ENCODE peak calls at places on chromosomes 12 and 14, in four cellular contexts. One of them, this sample, is unnamed.

GRCh38 chr12:116529048-116529447 is 30.1 kb upstream of the MAP1LC3B2 start:
- DNase-seq in fibroblast of gingiva: peak; percentile 23
- DNase-seq in cerebellum: no peak
- DNase-seq in fibroblast of pulmonary artery: no peak
- DNase-seq in this sample: peak; percentile 91

GRCh38 chr12:124332068-124332672 is 37.3 kb downstream of the RFLNA start:
- DNase-seq in fibroblast of gingiva: no peak
- DNase-seq in cerebellum: no peak
- DNase-seq in fibroblast of pulmonary artery: no peak
- DNase-seq in this sample: no peak

GRCh38 chr12:54172102-54172630 is 16.6 kb downstream of the SMUG1 start:
- DNase-seq in fibroblast of gingiva: no peak
- DNase-seq in cerebellum: no peak
- DNase-seq in fibroblast of pulmonary artery: no peak
- DNase-seq in this sample: no peak

GRCh38 chr14:103072595-103073366 is 11.2 kb upstream of the LBHD2 start:
- DNase-seq in fibroblast of gingiva: no peak
- DNase-seq in cerebellum: no peak
- DNase-seq in fibroblast of pulmonary artery: no peak
- DNase-seq in this sample: no peak

GRCh38 chr14:60648934-60649814 is at the start of gene SIX1:
- DNase-seq in fibroblast of gingiva: peak; percentile 96
- DNase-seq in cerebellum: peak; percentile 55
- DNase-seq in fibroblast of pulmonary artery: peak; percentile 86
- DNase-seq in this sample: peak; percentile 84

GRCh38 chr14:104423715-104424405 is 155.7 kb upstream of the C14orf180 start:
- DNase-seq in fibroblast of gingiva: no peak
- DNase-seq in cerebellum: no peak
- DNase-seq in fibroblast of pulmonary artery: no peak
- DNase-seq in this sample: no peak

GRCh38 chr12:13146539-13146938 is 43.1 kb upstream of the GSG1 start:
- DNase-seq in fibroblast of gingiva: peak; percentile 92
- DNase-seq in cerebellum: no peak
- DNase-seq in fibroblast of pulmonary artery: no peak
- DNase-seq in this sample: no peak

GRCh38 chr12:59005195-59005961 is 85.1 kb upstream of the LRIG3 start:
- DNase-seq in fibroblast of gingiva: peak; percentile 93
- DNase-seq in cerebellum: no peak
- DNase-seq in fibroblast of pulmonary artery: peak; percentile 4
- DNase-seq in this sample: peak; percentile 6

GRCh38 chr14:41899416-41899815 is 292.7 kb downstream of the LRFN5 start:
- DNase-seq in fibroblast of gingiva: no peak
- DNase-seq in cerebellum: no peak
- DNase-seq in fibroblast of pulmonary artery: peak; percentile 23
- DNase-seq in this sample: peak; percentile 23

GRCh38 chr12:100959481-100959880 is 164.9 kb downstream of the ANO4 start:
- DNase-seq in fibroblast of gingiva: peak; percentile 7
- DNase-seq in cerebellum: no peak
- DNase-seq in fibroblast of pulmonary artery: peak; percentile 82
- DNase-seq in this sample: peak; percentile 86

GRCh38 chr12:120115692-120116442 is 686 bp downstream of the RAB35 start:
- DNase-seq in fibroblast of gingiva: peak; percentile 21
- DNase-seq in cerebellum: no peak
- DNase-seq in fibroblast of pulmonary artery: peak; percentile 47
- DNase-seq in this sample: no peak

GRCh38 chr14:65260786-65261185 is 151.7 kb upstream of the FUT8 start:
- DNase-seq in fibroblast of gingiva: peak; percentile 84
- DNase-seq in cerebellum: no peak
- DNase-seq in fibroblast of pulmonary artery: no peak
- DNase-seq in this sample: peak; percentile 70

GRCh38 chr12:95545303-95545702 is 6.0 kb downstream of the USP44 start:
- DNase-seq in fibroblast of gingiva: no peak
- DNase-seq in cerebellum: no peak
- DNase-seq in fibroblast of pulmonary artery: no peak
- DNase-seq in this sample: no peak

GRCh38 chr12:96136129-96136528 is 58.0 kb upstream of the ELK3 start:
- DNase-seq in fibroblast of gingiva: no peak
- DNase-seq in cerebellum: no peak
- DNase-seq in fibroblast of pulmonary artery: peak; percentile 69
- DNase-seq in this sample: peak; percentile 91

GRCh38 chr12:108804361-108804949 is 52.9 kb downstream of the SSH1 start:
- DNase-seq in fibroblast of gingiva: peak; percentile 94
- DNase-seq in cerebellum: no peak
- DNase-seq in fibroblast of pulmonary artery: peak; percentile 95
- DNase-seq in this sample: peak; percentile 92

GRCh38 chr14:52596861-52597260 is 44.2 kb downstream of the GPR137C start:
- DNase-seq in fibroblast of gingiva: no peak
- DNase-seq in cerebellum: no peak
- DNase-seq in fibroblast of pulmonary artery: no peak
- DNase-seq in this sample: peak; percentile 13

GRCh38 chr12:100752841-100753240 is 41.7 kb upstream of the ANO4 start:
- DNase-seq in fibroblast of gingiva: no peak
- DNase-seq in cerebellum: no peak
- DNase-seq in fibroblast of pulmonary artery: peak; percentile 8
- DNase-seq in this sample: peak; percentile 18

GRCh38 chr14:90556666-90557450 is 160.0 kb downstream of the CALM1 start:
- DNase-seq in fibroblast of gingiva: no peak
- DNase-seq in cerebellum: no peak
- DNase-seq in fibroblast of pulmonary artery: no peak
- DNase-seq in this sample: no peak

GRCh38 chr14:64762044-64763034 is 58.1 kb downstream of the PLEKHG3 start:
- DNase-seq in fibroblast of gingiva: peak; percentile 31
- DNase-seq in cerebellum: peak; percentile 85
- DNase-seq in fibroblast of pulmonary artery: peak; percentile 96
- DNase-seq in this sample: peak; percentile 92

GRCh38 chr12:13167226-13167625 is 29.3 kb upstream of the EMP1 start:
- DNase-seq in fibroblast of gingiva: no peak
- DNase-seq in cerebellum: no peak
- DNase-seq in fibroblast of pulmonary artery: no peak
- DNase-seq in this sample: no peak

GRCh38 chr12:7042847-7043246 is 17.7 kb upstream of the C1S start:
- DNase-seq in fibroblast of gingiva: peak; percentile 31
- DNase-seq in cerebellum: peak; percentile 71
- DNase-seq in fibroblast of pulmonary artery: peak; percentile 70
- DNase-seq in this sample: no peak

GRCh38 chr14:50025776-50026175 is 90.6 kb downstream of the VCPKMT start:
- DNase-seq in fibroblast of gingiva: peak; percentile 24
- DNase-seq in cerebellum: no peak
- DNase-seq in fibroblast of pulmonary artery: no peak
- DNase-seq in this sample: no peak

GRCh38 chr12:79451988-79452387 is 238.8 kb downstream of the PAWR start:
- DNase-seq in fibroblast of gingiva: peak; percentile 89
- DNase-seq in cerebellum: peak; percentile 48
- DNase-seq in fibroblast of pulmonary artery: peak; percentile 90
- DNase-seq in this sample: peak; percentile 91

GRCh38 chr12:109732321-109733305 is 19.0 kb downstream of the FAM222A start:
- DNase-seq in fibroblast of gingiva: no peak
- DNase-seq in cerebellum: no peak
- DNase-seq in fibroblast of pulmonary artery: no peak
- DNase-seq in this sample: no peak

GRCh38 chr14:58659846-58660245 is 22.1 kb downstream of the DACT1 start:
- DNase-seq in fibroblast of gingiva: no peak
- DNase-seq in cerebellum: no peak
- DNase-seq in fibroblast of pulmonary artery: no peak
- DNase-seq in this sample: no peak

GRCh38 chr14:104582649-104583048 is 3.1 kb downstream of the C14orf180 start:
- DNase-seq in fibroblast of gingiva: no peak
- DNase-seq in cerebellum: peak; percentile 14
- DNase-seq in fibroblast of pulmonary artery: no peak
- DNase-seq in this sample: no peak

GRCh38 chr12:82436354-82436753 is 78.0 kb downstream of the METTL25 start:
- DNase-seq in fibroblast of gingiva: no peak
- DNase-seq in cerebellum: no peak
- DNase-seq in fibroblast of pulmonary artery: no peak
- DNase-seq in this sample: no peak

GRCh38 chr12:20567413-20567812 is 127.7 kb upstream of the SLCO1C1 start:
- DNase-seq in fibroblast of gingiva: no peak
- DNase-seq in cerebellum: no peak
- DNase-seq in fibroblast of pulmonary artery: peak; percentile 46
- DNase-seq in this sample: no peak

GRCh38 chr12:92244036-92244435 is 98.4 kb upstream of the BTG1 start:
- DNase-seq in fibroblast of gingiva: peak; percentile 91
- DNase-seq in cerebellum: peak; percentile 79
- DNase-seq in fibroblast of pulmonary artery: peak; percentile 68
- DNase-seq in this sample: no peak

GRCh38 chr12:100163416-100164152 is 20.9 kb upstream of the BLTP3B start:
- DNase-seq in fibroblast of gingiva: peak; percentile 44
- DNase-seq in cerebellum: peak; percentile 87
- DNase-seq in fibroblast of pulmonary artery: peak; percentile 51
- DNase-seq in this sample: peak; percentile 42

GRCh38 chr14:58846682-58847465 is 209.1 kb downstream of the DACT1 start:
- DNase-seq in fibroblast of gingiva: no peak
- DNase-seq in cerebellum: no peak
- DNase-seq in fibroblast of pulmonary artery: no peak
- DNase-seq in this sample: no peak

GRCh38 chr12:128800606-128801005 is 23.2 kb downstream of the SLC15A4 start:
- DNase-seq in fibroblast of gingiva: no peak
- DNase-seq in cerebellum: no peak
- DNase-seq in fibroblast of pulmonary artery: no peak
- DNase-seq in this sample: no peak

GRCh38 chr14:78902010-78902623 is 731.9 kb downstream of the NRXN3 start:
- DNase-seq in fibroblast of gingiva: peak; percentile 2
- DNase-seq in cerebellum: peak; percentile 1
- DNase-seq in fibroblast of pulmonary artery: peak; percentile 58
- DNase-seq in this sample: peak; percentile 19

GRCh38 chr14:50926851-50927386 is 17.4 kb downstream of the PYGL start:
- DNase-seq in fibroblast of gingiva: no peak
- DNase-seq in cerebellum: no peak
- DNase-seq in fibroblast of pulmonary artery: peak; percentile 50
- DNase-seq in this sample: no peak

GRCh38 chr14:72476657-72477499 is 417.0 kb downstream of the DPF3 start:
- DNase-seq in fibroblast of gingiva: peak; percentile 48
- DNase-seq in cerebellum: peak; percentile 54
- DNase-seq in fibroblast of pulmonary artery: peak; percentile 13
- DNase-seq in this sample: peak; percentile 88

GRCh38 chr12:56198836-56199235 is 9.6 kb upstream of the SMARCC2 start:
- DNase-seq in fibroblast of gingiva: no peak
- DNase-seq in cerebellum: no peak
- DNase-seq in fibroblast of pulmonary artery: peak; percentile 52
- DNase-seq in this sample: peak; percentile 51